ENCODE peak calls at places on chromosomes 4 and X, in five cellular contexts. D, H, T, L and P are unnamed samples.

GRCh38 chrX:120517936-120518335 is 42.8 kb downstream of the CUL4B start:
- DNase-seq in D (peak), H (no peak), T (no peak), L (no peak), P (peak)

GRCh38 chrX:134975516-134975915 is 15.3 kb upstream of the SMIM10 start:
- DNase-seq in D (no peak), H (no peak), T (no peak), L (no peak), P (no peak)

GRCh38 chr4:66433706-66434105 is 763.4 kb upstream of the EPHA5 start:
- DNase-seq in D (no peak), H (no peak), T (no peak), L (no peak), P (no peak)

GRCh38 chr4:79540143-79540542 is 132.1 kb upstream of the GK2 start:
- DNase-seq in D (no peak), H (no peak), T (no peak), L (no peak), P (no peak)

GRCh38 chr4:81198151-81198550 is 16.9 kb downstream of the PRKG2 start:
- DNase-seq in D (no peak), H (no peak), T (no peak), L (no peak), P (peak)

GRCh38 chr4:23654791-23655190 is 235.1 kb downstream of the PPARGC1A start:
- DNase-seq in D (peak), H (no peak), T (no peak), L (no peak), P (peak)

GRCh38 chr4:70559216-70559830 is 32.7 kb upstream of the AMBN start:
- DNase-seq in D (peak), H (no peak), T (no peak), L (peak), P (peak)

GRCh38 chr4:119646347-119647071 is 17.9 kb upstream of the PDE5A start:
- DNase-seq in D (no peak), H (no peak), T (peak), L (peak), P (no peak)

GRCh38 chrX:10190367-10190766 is 33.6 kb downstream of the CLCN4 start:
- DNase-seq in D (peak), H (no peak), T (no peak), L (peak), P (peak)

GRCh38 chr4:186780291-186781031 is 56.8 kb upstream of the FAT1 start:
- DNase-seq in D (no peak), H (no peak), T (no peak), L (no peak), P (peak)

GRCh38 chr4:141534985-141535384 is 101.4 kb upstream of the IL15 start:
- DNase-seq in D (peak), H (no peak), T (no peak), L (no peak), P (no peak)

GRCh38 chr4:168449740-168450442 is 30.4 kb downstream of the DDX60L start:
- DNase-seq in D (peak), H (no peak), T (no peak), L (no peak), P (peak)

GRCh38 chr4:99324978-99325377 is 3.8 kb upstream of the ADH1B start:
- DNase-seq in D (no peak), H (no peak), T (peak), L (peak), P (peak)

GRCh38 chr4:113504422-113504821 is 257.1 kb downstream of the CAMK2D start:
- DNase-seq in D (peak), H (no peak), T (no peak), L (no peak), P (no peak)

GRCh38 chr4:11954093-11954492 is 525.4 kb upstream of the HS3ST1 start:
- DNase-seq in D (no peak), H (no peak), T (no peak), L (peak), P (peak)